ENCODE peak calls at places on chromosomes 6 and 20, in six cellular contexts. One of them, this sample, is unnamed.

GRCh38 chr6:109793793-109794192 is 102.7 kb downstream of the FIG4 start:
- DNase-seq in stimulated activated CD8-positive, alpha-beta memory T cell treated with anti-CD3 and anti-CD28 coated beads, Interleukin-15, amount 100 ng/mL, for 1 hour: no peak
- DNase-seq in kidney tubule cell: peak
- DNase-seq in T-helper 9 cell: no peak
- DNase-seq in occipital lobe: no peak
- DNase-seq in RWPE1: peak
- DNase-seq in this sample: no peak

GRCh38 chr20:51492167-51493092 is 50.1 kb downstream of the NFATC2 start:
- DNase-seq in stimulated activated CD8-positive, alpha-beta memory T cell treated with anti-CD3 and anti-CD28 coated beads, Interleukin-15, amount 100 ng/mL, for 1 hour: no peak
- DNase-seq in kidney tubule cell: no peak
- DNase-seq in T-helper 9 cell: no peak
- DNase-seq in occipital lobe: no peak
- DNase-seq in RWPE1: no peak
- DNase-seq in this sample: no peak

GRCh38 chr6:44025226-44025625 is 102.0 kb downstream of the MRPL14 start:
- DNase-seq in stimulated activated CD8-positive, alpha-beta memory T cell treated with anti-CD3 and anti-CD28 coated beads, Interleukin-15, amount 100 ng/mL, for 1 hour: no peak
- DNase-seq in kidney tubule cell: peak
- DNase-seq in T-helper 9 cell: no peak
- DNase-seq in occipital lobe: no peak
- DNase-seq in RWPE1: no peak
- DNase-seq in this sample: no peak

GRCh38 chr20:7792131-7792869 is 148.0 kb downstream of the HAO1 start:
- DNase-seq in stimulated activated CD8-positive, alpha-beta memory T cell treated with anti-CD3 and anti-CD28 coated beads, Interleukin-15, amount 100 ng/mL, for 1 hour: no peak
- DNase-seq in kidney tubule cell: peak
- DNase-seq in T-helper 9 cell: no peak
- DNase-seq in occipital lobe: no peak
- DNase-seq in RWPE1: peak
- DNase-seq in this sample: no peak

GRCh38 chr6:35139924-35140524 is 1.1 kb downstream of the TCP11 start:
- DNase-seq in stimulated activated CD8-positive, alpha-beta memory T cell treated with anti-CD3 and anti-CD28 coated beads, Interleukin-15, amount 100 ng/mL, for 1 hour: peak
- DNase-seq in kidney tubule cell: peak
- DNase-seq in T-helper 9 cell: peak
- DNase-seq in occipital lobe: peak
- DNase-seq in RWPE1: peak
- DNase-seq in this sample: peak

GRCh38 chr6:168061269-168062210 is 17.5 kb downstream of the FRMD1 start:
- DNase-seq in stimulated activated CD8-positive, alpha-beta memory T cell treated with anti-CD3 and anti-CD28 coated beads, Interleukin-15, amount 100 ng/mL, for 1 hour: no peak
- DNase-seq in kidney tubule cell: no peak
- DNase-seq in T-helper 9 cell: no peak
- DNase-seq in occipital lobe: no peak
- DNase-seq in RWPE1: no peak
- DNase-seq in this sample: no peak

GRCh38 chr6:4930025-4930692 is 73.7 kb downstream of the RPP40 start:
- DNase-seq in stimulated activated CD8-positive, alpha-beta memory T cell treated with anti-CD3 and anti-CD28 coated beads, Interleukin-15, amount 100 ng/mL, for 1 hour: no peak
- DNase-seq in kidney tubule cell: no peak
- DNase-seq in T-helper 9 cell: no peak
- DNase-seq in occipital lobe: no peak
- DNase-seq in RWPE1: no peak
- DNase-seq in this sample: no peak

GRCh38 chr6:87798393-87799278 is 96.6 kb upstream of the AKIRIN2 start:
- DNase-seq in stimulated activated CD8-positive, alpha-beta memory T cell treated with anti-CD3 and anti-CD28 coated beads, Interleukin-15, amount 100 ng/mL, for 1 hour: no peak
- DNase-seq in kidney tubule cell: peak
- DNase-seq in T-helper 9 cell: no peak
- DNase-seq in occipital lobe: no peak
- DNase-seq in RWPE1: no peak
- DNase-seq in this sample: no peak

GRCh38 chr20:60062431-60063336 is 104.5 kb downstream of the CDH26 start:
- DNase-seq in stimulated activated CD8-positive, alpha-beta memory T cell treated with anti-CD3 and anti-CD28 coated beads, Interleukin-15, amount 100 ng/mL, for 1 hour: no peak
- DNase-seq in kidney tubule cell: peak
- DNase-seq in T-helper 9 cell: no peak
- DNase-seq in occipital lobe: peak
- DNase-seq in RWPE1: no peak
- DNase-seq in this sample: no peak

GRCh38 chr6:138973481-138974140 is 14.4 kb downstream of the REPS1 start:
- DNase-seq in stimulated activated CD8-positive, alpha-beta memory T cell treated with anti-CD3 and anti-CD28 coated beads, Interleukin-15, amount 100 ng/mL, for 1 hour: no peak
- DNase-seq in kidney tubule cell: peak
- DNase-seq in T-helper 9 cell: no peak
- DNase-seq in occipital lobe: no peak
- DNase-seq in RWPE1: no peak
- DNase-seq in this sample: no peak

GRCh38 chr6:159067334-159067733 is 22.5 kb upstream of the TAGAP start:
- DNase-seq in stimulated activated CD8-positive, alpha-beta memory T cell treated with anti-CD3 and anti-CD28 coated beads, Interleukin-15, amount 100 ng/mL, for 1 hour: no peak
- DNase-seq in kidney tubule cell: no peak
- DNase-seq in T-helper 9 cell: no peak
- DNase-seq in occipital lobe: no peak
- DNase-seq in RWPE1: peak
- DNase-seq in this sample: no peak

GRCh38 chr6:140320081-140320798 is 945.8 kb upstream of the CITED2 start:
- DNase-seq in stimulated activated CD8-positive, alpha-beta memory T cell treated with anti-CD3 and anti-CD28 coated beads, Interleukin-15, amount 100 ng/mL, for 1 hour: no peak
- DNase-seq in kidney tubule cell: no peak
- DNase-seq in T-helper 9 cell: no peak
- DNase-seq in occipital lobe: no peak
- DNase-seq in RWPE1: no peak
- DNase-seq in this sample: no peak

GRCh38 chr20:39874049-39874893 is 814.8 kb downstream of the MAFB start:
- DNase-seq in stimulated activated CD8-positive, alpha-beta memory T cell treated with anti-CD3 and anti-CD28 coated beads, Interleukin-15, amount 100 ng/mL, for 1 hour: no peak
- DNase-seq in kidney tubule cell: peak
- DNase-seq in T-helper 9 cell: no peak
- DNase-seq in occipital lobe: no peak
- DNase-seq in RWPE1: peak
- DNase-seq in this sample: no peak

GRCh38 chr6:147802400-147802799 is 293.9 kb downstream of the SAMD5 start:
- DNase-seq in stimulated activated CD8-positive, alpha-beta memory T cell treated with anti-CD3 and anti-CD28 coated beads, Interleukin-15, amount 100 ng/mL, for 1 hour: no peak
- DNase-seq in kidney tubule cell: no peak
- DNase-seq in T-helper 9 cell: no peak
- DNase-seq in occipital lobe: no peak
- DNase-seq in RWPE1: no peak
- DNase-seq in this sample: no peak

GRCh38 chr6:106510090-106510970 is 119.0 kb downstream of the RTN4IP1 start:
- DNase-seq in stimulated activated CD8-positive, alpha-beta memory T cell treated with anti-CD3 and anti-CD28 coated beads, Interleukin-15, amount 100 ng/mL, for 1 hour: no peak
- DNase-seq in kidney tubule cell: peak
- DNase-seq in T-helper 9 cell: peak
- DNase-seq in occipital lobe: no peak
- DNase-seq in RWPE1: peak
- DNase-seq in this sample: peak

GRCh38 chr6:142112451-142113061 is 20.2 kb upstream of the GJE1 start:
- DNase-seq in stimulated activated CD8-positive, alpha-beta memory T cell treated with anti-CD3 and anti-CD28 coated beads, Interleukin-15, amount 100 ng/mL, for 1 hour: peak
- DNase-seq in kidney tubule cell: peak
- DNase-seq in T-helper 9 cell: peak
- DNase-seq in occipital lobe: peak
- DNase-seq in RWPE1: peak
- DNase-seq in this sample: peak

GRCh38 chr6:116180375-116180774 is 54.4 kb upstream of the COL10A1 start:
- DNase-seq in stimulated activated CD8-positive, alpha-beta memory T cell treated with anti-CD3 and anti-CD28 coated beads, Interleukin-15, amount 100 ng/mL, for 1 hour: no peak
- DNase-seq in kidney tubule cell: no peak
- DNase-seq in T-helper 9 cell: no peak
- DNase-seq in occipital lobe: no peak
- DNase-seq in RWPE1: no peak
- DNase-seq in this sample: no peak

GRCh38 chr6:42068872-42069522 is 18.7 kb downstream of the TAF8 start:
- DNase-seq in stimulated activated CD8-positive, alpha-beta memory T cell treated with anti-CD3 and anti-CD28 coated beads, Interleukin-15, amount 100 ng/mL, for 1 hour: no peak
- DNase-seq in kidney tubule cell: no peak
- DNase-seq in T-helper 9 cell: no peak
- DNase-seq in occipital lobe: no peak
- DNase-seq in RWPE1: no peak
- DNase-seq in this sample: no peak

GRCh38 chr6:16505711-16506362 is 255.4 kb downstream of the ATXN1 start:
- DNase-seq in stimulated activated CD8-positive, alpha-beta memory T cell treated with anti-CD3 and anti-CD28 coated beads, Interleukin-15, amount 100 ng/mL, for 1 hour: no peak
- DNase-seq in kidney tubule cell: no peak
- DNase-seq in T-helper 9 cell: no peak
- DNase-seq in occipital lobe: no peak
- DNase-seq in RWPE1: no peak
- DNase-seq in this sample: no peak

GRCh38 chr20:21156266-21156665 is 30.4 kb downstream of the KIZ start:
- DNase-seq in stimulated activated CD8-positive, alpha-beta memory T cell treated with anti-CD3 and anti-CD28 coated beads, Interleukin-15, amount 100 ng/mL, for 1 hour: no peak
- DNase-seq in kidney tubule cell: peak
- DNase-seq in T-helper 9 cell: no peak
- DNase-seq in occipital lobe: no peak
- DNase-seq in RWPE1: peak
- DNase-seq in this sample: no peak